ENCODE peak calls at places on chromosomes 13 and 19, in four cellular contexts. G, S, H and N are unnamed samples.

GRCh38 chr19:50409347-50409746 is 9.4 kb upstream of the SPIB start:
- DNase-seq in G (no peak), S (no peak), H (no peak), N (no peak)

GRCh38 chr13:82480415-82480814 is 1401.9 kb downstream of the SLITRK1 start:
- DNase-seq in G (no peak), S (no peak), H (no peak), N (no peak)

GRCh38 chr19:28297036-28297435 is 915.9 kb downstream of the UQCRFS1 start:
- DNase-seq in G (no peak), S (no peak), H (no peak), N (no peak)

GRCh38 chr19:28393574-28394336 is 819.2 kb downstream of the UQCRFS1 start:
- DNase-seq in G (no peak), S (no peak), H (no peak), N (no peak)

GRCh38 chr13:32723987-32724386 is 137.7 kb downstream of the PDS5B start:
- DNase-seq in G (no peak), S (no peak), H (no peak), N (no peak)

GRCh38 chr13:22173605-22174004 is 502.7 kb downstream of the FGF9 start:
- DNase-seq in G (peak), S (no peak), H (no peak), N (no peak)

GRCh38 chr13:60431108-60431700 is 34.2 kb downstream of the TDRD3 start:
- DNase-seq in G (peak), S (no peak), H (no peak), N (peak)

GRCh38 chr13:91220872-91221271 is 126.6 kb upstream of the MIR17HG start:
- DNase-seq in G (no peak), S (no peak), H (no peak), N (no peak)

GRCh38 chr13:23655321-23655720 is 85.1 kb downstream of the TNFRSF19 start:
- DNase-seq in G (no peak), S (no peak), H (no peak), N (no peak)

GRCh38 chr19:47699360-47699917 is 13.8 kb upstream of the EHD2 start:
- DNase-seq in G (peak), S (no peak), H (no peak), N (peak)

GRCh38 chr19:5588441-5588840 is 20.7 kb upstream of the TINCR start:
- DNase-seq in G (no peak), S (no peak), H (no peak), N (no peak)

GRCh38 chr13:33110713-33111413 is 94.6 kb downstream of the KL start:
- DNase-seq in G (no peak), S (no peak), H (no peak), N (no peak)

GRCh38 chr19:52734340-52734892 is 428 bp downstream of the ZNF611 start:
- DNase-seq in G (no peak), S (no peak), H (no peak), N (no peak)

GRCh38 chr19:38849746-38850230 is at the start of gene HNRNPL:
- DNase-seq in G (no peak), S (no peak), H (peak), N (peak)

GRCh38 chr13:42039457-42039945 is 8.9 kb upstream of the DGKH start:
- DNase-seq in G (no peak), S (no peak), H (no peak), N (peak)

GRCh38 chr13:50690020-50690419 is 153.5 kb downstream of the DLEU7 start:
- DNase-seq in G (no peak), S (no peak), H (no peak), N (no peak)

GRCh38 chr13:72808917-72809500 is 27.1 kb downstream of the PIBF1 start:
- DNase-seq in G (no peak), S (no peak), H (no peak), N (peak)

GRCh38 chr19:40739871-40740703 is 10.2 kb downstream of the ACTMAP start:
- DNase-seq in G (no peak), S (no peak), H (no peak), N (no peak)